ENCODE peak calls at places on chromosomes 4 and X, in four cellular contexts. T, N, B and C are unnamed samples.

GRCh38 chr4:81632581-81633247 is 161.0 kb upstream of the RASGEF1B start:
- DNase-seq in T (peak), N (no peak), B (no peak), C (no peak)

GRCh38 chr4:24988776-24989175 is 42.0 kb downstream of the LGI2 start:
- DNase-seq in T (peak), N (no peak), B (peak), C (no peak)

GRCh38 chr4:45423876-45424275 is 697.5 kb upstream of the GNPDA2 start:
- DNase-seq in T (no peak), N (no peak), B (no peak), C (no peak)

GRCh38 chr4:16790508-16790907 is 107.9 kb downstream of the LDB2 start:
- DNase-seq in T (no peak), N (no peak), B (no peak), C (no peak)

GRCh38 chrX:78573630-78574029 is 85.5 kb downstream of the RTL3 start:
- DNase-seq in T (no peak), N (no peak), B (no peak), C (no peak)

GRCh38 chr4:2354127-2354526 is 64.3 kb downstream of the ZFYVE28 start:
- DNase-seq in T (no peak), N (peak), B (no peak), C (no peak)

GRCh38 chr4:3388461-3389185 is 53.1 kb upstream of the HGFAC start:
- DNase-seq in T (peak), N (peak), B (no peak), C (no peak)

GRCh38 chr4:99894998-99895397 is 771 bp upstream of the LAMTOR3 start:
- DNase-seq in T (no peak), N (no peak), B (no peak), C (no peak)

GRCh38 chrX:67779099-67779498 is 235.3 kb downstream of the AR start:
- DNase-seq in T (no peak), N (no peak), B (no peak), C (no peak)

GRCh38 chrX:13658602-13659001 is 5.7 kb downstream of the TCEANC start:
- DNase-seq in T (peak), N (no peak), B (peak), C (no peak)

GRCh38 chr4:107854326-107855030 is 29.7 kb downstream of the SGMS2 start:
- DNase-seq in T (peak), N (no peak), B (no peak), C (no peak)

GRCh38 chrX:13093489-13094140 is 49.2 kb upstream of the FAM9C start:
- DNase-seq in T (no peak), N (no peak), B (no peak), C (no peak)

GRCh38 chr4:40918330-40918729 is 168.6 kb downstream of the NSUN7 start:
- DNase-seq in T (no peak), N (no peak), B (no peak), C (no peak)

GRCh38 chr4:173270312-173271027 is 63.7 kb downstream of the HMGB2 start:
- DNase-seq in T (no peak), N (no peak), B (no peak), C (no peak)

GRCh38 chr4:173005912-173006633 is 162.5 kb upstream of the GALNT7 start:
- DNase-seq in T (no peak), N (no peak), B (no peak), C (no peak)

GRCh38 chrX:12657881-12658280 is 133.3 kb upstream of the PRPS2 start:
- DNase-seq in T (peak), N (no peak), B (no peak), C (no peak)

GRCh38 chr4:118032691-118033090 is 1.6 kb upstream of the NDST3 start:
- DNase-seq in T (peak), N (no peak), B (no peak), C (no peak)

GRCh38 chr4:56658410-56659003 is 22.6 kb downstream of the HOPX start:
- DNase-seq in T (no peak), N (no peak), B (no peak), C (no peak)

GRCh38 chr4:101199507-101200285 is 147.6 kb downstream of the PPP3CA start:
- DNase-seq in T (peak), N (no peak), B (no peak), C (no peak)

GRCh38 chrX:70293621-70294020 is 3.7 kb downstream of the KIF4A start:
- DNase-seq in T (no peak), N (no peak), B (no peak), C (no peak)